ENCODE peak calls at places on chromosomes 4 and X, in eight cellular contexts. E, X, R, F, Q, G, S and M are unnamed samples.

GRCh38 chrX:130330146-130330545 is 9.6 kb upstream of the SLC25A14 start:
- DNase-seq in E (no peak), X (no peak), R (no peak), F (no peak), Q (no peak), G (no peak), S (peak; percentile 71), M (no peak)

GRCh38 chr4:40910706-40911105 is 161.0 kb downstream of the NSUN7 start:
- DNase-seq in E (no peak), X (no peak), R (no peak), F (no peak), Q (no peak), G (no peak), S (no peak), M (peak; percentile 64)

GRCh38 chrX:9856596-9856995 is 70.4 kb downstream of the SHROOM2 start:
- DNase-seq in E (no peak), X (no peak), R (no peak), F (no peak), Q (no peak), G (no peak), S (no peak), M (no peak)

GRCh38 chrX:6226646-6227444 is 1.8 kb downstream of the NLGN4X start:
- DNase-seq in E (no peak), X (no peak), R (no peak), F (no peak), Q (no peak), G (no peak), S (no peak), M (no peak)

GRCh38 chrX:134551365-134552095 is 91.6 kb downstream of the HPRT1 start:
- DNase-seq in E (no peak), X (no peak), R (no peak), F (no peak), Q (no peak), G (no peak), S (peak; percentile 68), M (no peak)

GRCh38 chr4:133152330-133152791 is 3.3 kb downstream of the PCDH10 start:
- DNase-seq in E (no peak), X (no peak), R (no peak), F (peak; percentile 54), Q (no peak), G (no peak), S (no peak), M (no peak)

GRCh38 chr4:4614925-4615678 is 73.3 kb upstream of the STX18 start:
- DNase-seq in E (peak; percentile 30), X (no peak), R (no peak), F (no peak), Q (no peak), G (no peak), S (no peak), M (no peak)

GRCh38 chr4:40317921-40318658 is 17.0 kb upstream of the CHRNA9 start:
- DNase-seq in E (no peak), X (no peak), R (no peak), F (no peak), Q (no peak), G (no peak), S (peak; percentile 14), M (no peak)

GRCh38 chr4:183349673-183350072 is 27.4 kb upstream of the CLDN24 start:
- DNase-seq in E (no peak), X (no peak), R (no peak), F (no peak), Q (no peak), G (no peak), S (peak; percentile 58), M (no peak)

GRCh38 chr4:168584321-168584771 is 87.5 kb downstream of the PALLD start:
- DNase-seq in E (no peak), X (no peak), R (no peak), F (no peak), Q (no peak), G (no peak), S (peak; percentile 76), M (peak; percentile 58)

GRCh38 chr4:148173397-148174017 is 268.7 kb downstream of the NR3C2 start:
- DNase-seq in E (no peak), X (no peak), R (no peak), F (no peak), Q (no peak), G (no peak), S (peak; percentile 38), M (peak; percentile 7)

GRCh38 chr4:109414938-109415337 is 18.7 kb upstream of the SEC24B start:
- DNase-seq in E (no peak), X (no peak), R (no peak), F (no peak), Q (no peak), G (no peak), S (no peak), M (no peak)

GRCh38 chr4:127606823-127607222 is 25.9 kb upstream of the INTU start:
- DNase-seq in E (no peak), X (no peak), R (no peak), F (no peak), Q (no peak), G (no peak), S (no peak), M (no peak)

GRCh38 chr4:168553714-168554370 is 57.0 kb downstream of the PALLD start:
- DNase-seq in E (no peak), X (no peak), R (no peak), F (no peak), Q (no peak), G (no peak), S (no peak), M (no peak)

GRCh38 chr4:128600410-128600809 is 209.1 kb upstream of the JADE1 start:
- DNase-seq in E (peak; percentile 25), X (no peak), R (no peak), F (no peak), Q (no peak), G (no peak), S (no peak), M (no peak)

GRCh38 chrX:17547658-17548057 is 172.7 kb downstream of the NHS start:
- DNase-seq in E (peak; percentile 47), X (no peak), R (peak; percentile 44), F (no peak), Q (peak; percentile 44), G (no peak), S (peak; percentile 90), M (peak; percentile 89)

GRCh38 chr4:168409089-168409801 is 71.0 kb downstream of the DDX60L start:
- DNase-seq in E (no peak), X (no peak), R (no peak), F (no peak), Q (no peak), G (no peak), S (peak; percentile 68), M (no peak)

GRCh38 chr4:1903035-1903434 is 31.8 kb downstream of the NSD2 start:
- DNase-seq in E (no peak), X (no peak), R (no peak), F (no peak), Q (no peak), G (no peak), S (no peak), M (no peak)

GRCh38 chrX:54891573-54891972 is 29.1 kb upstream of the TRO start:
- DNase-seq in E (no peak), X (no peak), R (peak; percentile 1), F (no peak), Q (no peak), G (peak; percentile 32), S (peak; percentile 62), M (peak; percentile 48)

GRCh38 chr4:182309877-182310276 is 66.7 kb downstream of the TENM3 start:
- DNase-seq in E (no peak), X (no peak), R (no peak), F (no peak), Q (no peak), G (no peak), S (no peak), M (no peak)

GRCh38 chr4:84673475-84674230 is 90.7 kb downstream of the CDS1 start:
- DNase-seq in E (no peak), X (no peak), R (no peak), F (no peak), Q (no peak), G (no peak), S (peak; percentile 90), M (peak; percentile 75)

GRCh38 chrX:41110801-41111625 is 25.8 kb downstream of the USP9X start:
- DNase-seq in E (no peak), X (no peak), R (no peak), F (no peak), Q (no peak), G (no peak), S (no peak), M (peak; percentile 37)

GRCh38 chr4:15894393-15894792 is 44.1 kb downstream of the FGFBP1 start:
- DNase-seq in E (no peak), X (no peak), R (no peak), F (no peak), Q (no peak), G (no peak), S (peak; percentile 61), M (no peak)
- H3K27ac ChIP-seq in E (no peak overlapping the region), X (no peak overlapping the region), R (peak overlapping the region; percentile 86), F (no peak overlapping the region), Q (no peak overlapping the region), G (no peak overlapping the region), S (peak overlapping the region; percentile 98), M (peak overlapping the region; percentile 70)

GRCh38 chrX:80246273-80246672 is 174.0 kb upstream of the TENT5D start:
- DNase-seq in E (no peak), X (no peak), R (no peak), F (no peak), Q (no peak), G (no peak), S (peak; percentile 21), M (no peak)
- TF ChIP-seq CTCF in E (no peak), X (no peak), R (no peak), F (no peak), Q (no peak), G (no peak), S (peak; percentile 56), M (no peak)

DNA sequence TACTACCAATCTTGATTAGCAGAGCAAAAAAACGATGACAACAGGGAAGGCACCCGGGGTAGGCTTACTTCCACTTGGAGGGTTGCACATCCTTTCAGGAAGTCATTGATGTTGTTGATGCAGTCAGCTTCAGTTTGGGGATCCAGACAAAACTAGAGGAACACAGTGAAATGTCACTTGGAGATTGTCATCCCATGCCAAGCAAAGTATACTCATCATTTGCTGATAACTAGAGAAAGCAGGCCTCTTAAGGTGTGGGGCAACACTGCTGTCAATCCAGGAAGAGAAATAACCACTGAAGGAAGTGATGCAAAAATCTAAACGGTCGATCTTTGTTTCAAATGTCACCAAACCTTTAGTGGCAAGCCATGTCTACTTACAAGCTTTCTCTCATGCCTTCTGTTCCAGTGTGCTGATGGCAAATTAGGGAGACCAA is 1.4 kb downstream of the ARHGEF6 start:
- DNase-seq in E (no peak), X (no peak), R (no peak), F (no peak), Q (no peak), G (no peak), S (no peak), M (no peak)
- H3K27ac ChIP-seq in E (peak overlapping the region; percentile 79), X (peak overlapping the region; percentile 79), R (no peak overlapping the region), F (peak overlapping the region; percentile 72), Q (peak overlapping the region; percentile 45), G (peak overlapping the region; percentile 65), S (no peak overlapping the region), M (no peak overlapping the region)

GRCh38 chrX:112874140-112874539 is 33.5 kb upstream of the AMOT start:
- DNase-seq in E (no peak), X (no peak), R (no peak), F (no peak), Q (no peak), G (no peak), S (peak; percentile 2), M (no peak)
- TF ChIP-seq CTCF in E (no peak), X (peak; percentile 12), R (no peak), F (peak; percentile 9), Q (no peak), G (no peak), S (no peak), M (no peak)